ENCODE peak calls at places on chromosomes 3 and 15, in six cellular contexts. One of them, this sample, is unnamed.

GRCh38 chr3:104578558-104578957 is 788.2 kb upstream of the ALCAM start:
- DNase-seq in astrocyte of the spinal cord: no peak
- DNase-seq in epithelial cell of proximal tubule: no peak
- DNase-seq in cardiac fibroblast: no peak
- DNase-seq in right atrium auricular region: no peak
- DNase-seq in spleen: no peak
- DNase-seq in this sample: no peak

GRCh38 chr15:58269455-58270414 is 131.6 kb downstream of the AQP9 start:
- DNase-seq in astrocyte of the spinal cord: peak
- DNase-seq in cardiac fibroblast: peak
- DNase-seq in epithelial cell of proximal tubule: no peak
- DNase-seq in right atrium auricular region: no peak
- DNase-seq in spleen: no peak
- DNase-seq in this sample: peak

GRCh38 chr3:19903649-19904048 is 30.4 kb downstream of the EFHB start:
- DNase-seq in cardiac fibroblast: no peak
- DNase-seq in astrocyte of the spinal cord: no peak
- DNase-seq in spleen: no peak
- DNase-seq in epithelial cell of proximal tubule: no peak
- DNase-seq in right atrium auricular region: no peak
- DNase-seq in this sample: no peak

GRCh38 chr3:100045696-100046095 is 68.6 kb downstream of the FILIP1L start:
- DNase-seq in spleen: no peak
- DNase-seq in epithelial cell of proximal tubule: no peak
- DNase-seq in right atrium auricular region: peak
- DNase-seq in cardiac fibroblast: peak
- DNase-seq in astrocyte of the spinal cord: peak
- DNase-seq in this sample: peak

GRCh38 chr3:157134620-157135191 is 25.2 kb downstream of the CCNL1 start:
- DNase-seq in cardiac fibroblast: peak
- DNase-seq in astrocyte of the spinal cord: peak
- DNase-seq in epithelial cell of proximal tubule: no peak
- DNase-seq in spleen: no peak
- DNase-seq in right atrium auricular region: no peak
- DNase-seq in this sample: no peak

GRCh38 chr3:140677764-140678163 is at the start of gene TRIM42:
- DNase-seq in epithelial cell of proximal tubule: no peak
- DNase-seq in right atrium auricular region: no peak
- DNase-seq in cardiac fibroblast: no peak
- DNase-seq in astrocyte of the spinal cord: no peak
- DNase-seq in spleen: no peak
- DNase-seq in this sample: no peak

GRCh38 chr3:86990171-86990733 is 697 bp downstream of the VGLL3 start:
- DNase-seq in astrocyte of the spinal cord: peak
- DNase-seq in right atrium auricular region: no peak
- DNase-seq in cardiac fibroblast: peak
- DNase-seq in epithelial cell of proximal tubule: no peak
- DNase-seq in spleen: peak
- DNase-seq in this sample: peak

GRCh38 chr15:40367673-40368611 is 9.9 kb downstream of the DISP2 start:
- DNase-seq in cardiac fibroblast: peak
- DNase-seq in astrocyte of the spinal cord: peak
- DNase-seq in spleen: peak
- DNase-seq in epithelial cell of proximal tubule: peak
- DNase-seq in right atrium auricular region: peak
- DNase-seq in this sample: peak

GRCh38 chr3:61650276-61650675 is 88.9 kb downstream of the PTPRG start:
- DNase-seq in spleen: no peak
- DNase-seq in cardiac fibroblast: peak
- DNase-seq in epithelial cell of proximal tubule: peak
- DNase-seq in astrocyte of the spinal cord: peak
- DNase-seq in right atrium auricular region: peak
- DNase-seq in this sample: no peak

GRCh38 chr3:138114988-138115971 is at the start of gene DZIP1L:
- DNase-seq in spleen: peak
- DNase-seq in right atrium auricular region: peak
- DNase-seq in epithelial cell of proximal tubule: no peak
- DNase-seq in cardiac fibroblast: peak
- DNase-seq in astrocyte of the spinal cord: peak
- DNase-seq in this sample: peak

GRCh38 chr3:39126532-39127071 is 19.1 kb downstream of the TTC21A start:
- DNase-seq in cardiac fibroblast: peak
- DNase-seq in astrocyte of the spinal cord: peak
- DNase-seq in right atrium auricular region: no peak
- DNase-seq in spleen: peak
- DNase-seq in epithelial cell of proximal tubule: no peak
- DNase-seq in this sample: peak

DNA sequence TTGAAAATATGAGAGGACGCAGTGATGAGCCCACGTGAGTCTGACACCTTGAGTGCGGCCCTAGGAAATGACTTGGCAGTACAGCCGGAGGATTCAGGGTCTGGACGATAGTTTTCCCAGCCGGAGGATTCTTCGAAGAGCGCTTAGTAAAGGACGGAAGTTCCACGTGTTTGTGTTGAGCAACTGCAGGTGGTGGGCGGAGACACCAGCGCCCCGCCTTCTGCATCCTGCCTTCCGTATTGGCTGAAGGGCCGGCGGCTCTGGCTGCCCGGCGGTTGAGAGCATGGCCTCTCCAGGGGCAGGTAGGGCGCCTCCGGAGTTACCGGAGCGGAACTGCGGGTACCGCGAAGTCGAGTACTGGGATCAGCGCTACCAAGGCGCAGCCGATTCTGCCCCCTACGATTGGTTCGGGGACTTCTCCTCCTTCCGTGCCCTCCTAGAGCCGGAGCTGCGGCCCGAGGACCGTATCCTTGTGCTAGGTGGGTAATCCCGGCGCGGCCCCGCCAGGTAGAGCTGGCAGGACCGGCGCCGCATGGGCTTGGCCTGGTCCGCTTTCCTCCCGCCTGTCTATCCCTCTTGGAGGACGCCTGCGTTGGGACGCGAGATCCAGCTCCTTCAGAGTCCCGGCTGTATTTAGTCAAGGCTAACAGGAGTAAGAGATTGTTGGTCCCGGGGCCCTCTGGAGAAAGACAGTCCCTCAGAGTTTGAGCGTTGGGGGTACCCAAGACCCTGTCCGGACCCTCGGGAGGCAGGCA is at the start of gene EEF1AKMT4:
- DNase-seq in cardiac fibroblast: peak
- DNase-seq in spleen: peak
- DNase-seq in epithelial cell of proximal tubule: peak
- DNase-seq in right atrium auricular region: peak
- DNase-seq in astrocyte of the spinal cord: peak
- DNase-seq in this sample: peak
- TF ChIP-seq CTCF in cardiac fibroblast: peak
- TF ChIP-seq CTCF in spleen: peak
- TF ChIP-seq CTCF in epithelial cell of proximal tubule: no peak
- TF ChIP-seq CTCF in right atrium auricular region: peak
- TF ChIP-seq CTCF in astrocyte of the spinal cord: peak
- TF ChIP-seq CTCF in this sample: peak

DNA sequence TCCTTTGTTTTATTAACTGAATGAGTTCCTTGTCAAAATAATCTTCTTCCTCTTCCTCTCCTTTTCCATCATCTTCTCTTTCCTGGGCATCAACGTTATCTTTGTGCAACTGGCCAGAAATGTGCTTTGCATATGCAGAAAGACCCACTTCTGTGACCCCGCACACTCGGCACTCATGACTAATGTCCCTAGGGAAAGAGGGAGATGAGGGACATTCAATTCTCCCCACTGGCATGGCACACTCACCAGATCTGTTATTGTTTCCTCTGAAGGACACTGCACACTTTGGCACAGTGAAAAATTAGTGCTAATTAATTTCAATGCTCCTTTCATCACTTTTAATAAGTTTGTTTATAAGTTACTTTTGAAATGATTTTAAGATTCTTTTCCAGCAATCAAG is 34.0 kb downstream of the ZNF106 start:
- DNase-seq in spleen: no peak
- DNase-seq in right atrium auricular region: no peak
- DNase-seq in epithelial cell of proximal tubule: no peak
- DNase-seq in astrocyte of the spinal cord: no peak
- DNase-seq in cardiac fibroblast: peak
- DNase-seq in this sample: no peak
- H3K4me3 ChIP-seq in spleen: no peak
- H3K4me3 ChIP-seq in right atrium auricular region: peak
- H3K4me3 ChIP-seq in epithelial cell of proximal tubule: no peak
- H3K4me3 ChIP-seq in astrocyte of the spinal cord: peak
- H3K4me3 ChIP-seq in cardiac fibroblast: peak
- H3K4me3 ChIP-seq in this sample: no peak

GRCh38 chr3:29764603-29765254 is 483.9 kb downstream of the RBMS3 start:
- DNase-seq in astrocyte of the spinal cord: peak
- DNase-seq in cardiac fibroblast: peak
- DNase-seq in right atrium auricular region: no peak
- DNase-seq in epithelial cell of proximal tubule: no peak
- DNase-seq in spleen: no peak
- DNase-seq in this sample: peak
- TF ChIP-seq CTCF in astrocyte of the spinal cord: peak
- TF ChIP-seq CTCF in cardiac fibroblast: peak
- TF ChIP-seq CTCF in right atrium auricular region: peak
- TF ChIP-seq CTCF in epithelial cell of proximal tubule: peak
- TF ChIP-seq CTCF in spleen: peak
- TF ChIP-seq CTCF in this sample: peak

DNA sequence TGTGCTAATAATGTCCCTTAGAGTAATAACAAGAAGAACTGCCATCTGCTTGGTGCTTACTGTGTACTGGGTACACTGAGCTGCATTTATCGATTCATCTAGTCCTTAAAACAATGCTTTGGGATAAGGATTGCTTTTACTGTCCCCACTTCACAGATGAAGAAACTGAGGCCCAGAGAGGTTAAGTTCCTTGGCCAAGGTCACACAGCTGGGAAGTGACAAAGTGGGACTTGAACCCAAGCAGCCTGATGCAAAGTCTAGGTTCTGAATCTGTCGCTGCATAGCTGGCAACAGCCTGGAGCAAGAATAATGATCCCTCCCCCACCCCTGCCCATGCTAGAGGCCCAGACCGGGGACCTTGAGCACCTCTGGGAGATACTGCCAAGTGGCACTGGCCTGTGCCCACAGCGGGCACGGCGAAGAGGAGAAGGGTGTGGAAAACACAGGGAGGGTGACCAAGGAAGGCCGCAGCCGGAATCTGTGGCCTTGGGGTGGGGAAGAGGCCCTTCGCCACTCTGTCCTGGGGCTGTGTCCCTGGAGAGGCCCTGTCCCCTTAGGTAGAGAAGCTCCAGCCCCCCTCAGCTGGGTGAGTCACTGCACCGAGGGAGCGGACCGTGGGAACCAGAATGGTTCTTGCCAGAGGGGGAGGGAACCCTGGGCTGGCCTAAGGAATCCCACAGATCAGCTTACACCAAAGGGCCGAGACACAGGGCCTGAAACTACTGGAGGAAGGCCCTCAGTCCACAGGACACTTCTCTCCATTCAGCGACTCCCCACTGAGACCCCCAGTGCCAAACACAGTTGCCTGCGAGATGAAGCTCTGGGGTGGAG is 3.5 kb downstream of the PLXND1 start:
- DNase-seq in right atrium auricular region: peak
- DNase-seq in cardiac fibroblast: peak
- DNase-seq in epithelial cell of proximal tubule: no peak
- DNase-seq in astrocyte of the spinal cord: peak
- DNase-seq in spleen: no peak
- DNase-seq in this sample: no peak
- H3K4me3 ChIP-seq in right atrium auricular region: peak
- H3K4me3 ChIP-seq in cardiac fibroblast: peak
- H3K4me3 ChIP-seq in epithelial cell of proximal tubule: no peak
- H3K4me3 ChIP-seq in astrocyte of the spinal cord: peak
- H3K4me3 ChIP-seq in spleen: no peak
- H3K4me3 ChIP-seq in this sample: no peak

This sample was measured in epithelial cell of esophagus.